ENCODE peak calls at places on chromosome 13, in six cellular contexts. One of them, this sample, is unnamed.
A peak's percentile ranks its signal among the peaks of the same experiment; 100 is the strongest.

GRCh38 chr13:99132295-99132835 is 68.3 kb upstream of the UBAC2 start:
- DNase-seq in activated CD4-positive, CD25-positive, alpha-beta regulatory T cell treated with anti-CD3 and anti-CD28 coated beads, Interleukin-2, amount 50 U/mL, for 72 hours: no peak
- DNase-seq in gastrocnemius medialis: no peak
- DNase-seq in stimulated activated CD8-positive, alpha-beta memory T cell treated with anti-CD3 and anti-CD28 coated beads, Interleukin-2, amount 100 ng/mL, for 1 hour: no peak
- DNase-seq in ELF-1: no peak
- DNase-seq in naive thymus-derived CD8-positive, alpha-beta T cell: no peak
- DNase-seq in this sample: no peak

GRCh38 chr13:96252903-96253302 is 163.0 kb downstream of the HS6ST3 start:
- DNase-seq in activated CD4-positive, CD25-positive, alpha-beta regulatory T cell treated with anti-CD3 and anti-CD28 coated beads, Interleukin-2, amount 50 U/mL, for 72 hours: no peak
- DNase-seq in gastrocnemius medialis: no peak
- DNase-seq in stimulated activated CD8-positive, alpha-beta memory T cell treated with anti-CD3 and anti-CD28 coated beads, Interleukin-2, amount 100 ng/mL, for 1 hour: no peak
- DNase-seq in naive thymus-derived CD8-positive, alpha-beta T cell: no peak
- DNase-seq in ELF-1: no peak
- DNase-seq in this sample: no peak

GRCh38 chr13:44879452-44880058 is 109.7 kb downstream of the NUFIP1 start:
- DNase-seq in activated CD4-positive, CD25-positive, alpha-beta regulatory T cell treated with anti-CD3 and anti-CD28 coated beads, Interleukin-2, amount 50 U/mL, for 72 hours: no peak
- DNase-seq in stimulated activated CD8-positive, alpha-beta memory T cell treated with anti-CD3 and anti-CD28 coated beads, Interleukin-2, amount 100 ng/mL, for 1 hour: no peak
- DNase-seq in naive thymus-derived CD8-positive, alpha-beta T cell: no peak
- DNase-seq in gastrocnemius medialis: no peak
- DNase-seq in ELF-1: peak; percentile 28
- DNase-seq in this sample: no peak

GRCh38 chr13:113786262-113786841 is 27.3 kb downstream of the TMEM255B start:
- DNase-seq in activated CD4-positive, CD25-positive, alpha-beta regulatory T cell treated with anti-CD3 and anti-CD28 coated beads, Interleukin-2, amount 50 U/mL, for 72 hours: no peak
- DNase-seq in ELF-1: no peak
- DNase-seq in naive thymus-derived CD8-positive, alpha-beta T cell: no peak
- DNase-seq in gastrocnemius medialis: no peak
- DNase-seq in stimulated activated CD8-positive, alpha-beta memory T cell treated with anti-CD3 and anti-CD28 coated beads, Interleukin-2, amount 100 ng/mL, for 1 hour: no peak
- DNase-seq in this sample: no peak

GRCh38 chr13:109385161-109385560 is 401.2 kb downstream of the IRS2 start:
- DNase-seq in activated CD4-positive, CD25-positive, alpha-beta regulatory T cell treated with anti-CD3 and anti-CD28 coated beads, Interleukin-2, amount 50 U/mL, for 72 hours: no peak
- DNase-seq in naive thymus-derived CD8-positive, alpha-beta T cell: no peak
- DNase-seq in stimulated activated CD8-positive, alpha-beta memory T cell treated with anti-CD3 and anti-CD28 coated beads, Interleukin-2, amount 100 ng/mL, for 1 hour: no peak
- DNase-seq in ELF-1: no peak
- DNase-seq in gastrocnemius medialis: no peak
- DNase-seq in this sample: no peak

GRCh38 chr13:38013676-38014075 is 144.1 kb upstream of the TRPC4 start:
- DNase-seq in activated CD4-positive, CD25-positive, alpha-beta regulatory T cell treated with anti-CD3 and anti-CD28 coated beads, Interleukin-2, amount 50 U/mL, for 72 hours: no peak
- DNase-seq in naive thymus-derived CD8-positive, alpha-beta T cell: no peak
- DNase-seq in gastrocnemius medialis: no peak
- DNase-seq in ELF-1: no peak
- DNase-seq in stimulated activated CD8-positive, alpha-beta memory T cell treated with anti-CD3 and anti-CD28 coated beads, Interleukin-2, amount 100 ng/mL, for 1 hour: no peak
- DNase-seq in this sample: no peak

GRCh38 chr13:98326274-98326673 is 149.2 kb upstream of the RNF113B start:
- DNase-seq in activated CD4-positive, CD25-positive, alpha-beta regulatory T cell treated with anti-CD3 and anti-CD28 coated beads, Interleukin-2, amount 50 U/mL, for 72 hours: no peak
- DNase-seq in gastrocnemius medialis: no peak
- DNase-seq in stimulated activated CD8-positive, alpha-beta memory T cell treated with anti-CD3 and anti-CD28 coated beads, Interleukin-2, amount 100 ng/mL, for 1 hour: no peak
- DNase-seq in ELF-1: no peak
- DNase-seq in naive thymus-derived CD8-positive, alpha-beta T cell: no peak
- DNase-seq in this sample: peak; percentile 46

GRCh38 chr13:74554581-74555290 is 420.5 kb upstream of the KLF12 start:
- DNase-seq in ELF-1: no peak
- DNase-seq in stimulated activated CD8-positive, alpha-beta memory T cell treated with anti-CD3 and anti-CD28 coated beads, Interleukin-2, amount 100 ng/mL, for 1 hour: no peak
- DNase-seq in gastrocnemius medialis: no peak
- DNase-seq in activated CD4-positive, CD25-positive, alpha-beta regulatory T cell treated with anti-CD3 and anti-CD28 coated beads, Interleukin-2, amount 50 U/mL, for 72 hours: no peak
- DNase-seq in naive thymus-derived CD8-positive, alpha-beta T cell: no peak
- DNase-seq in this sample: no peak

GRCh38 chr13:85974604-85975366 is 175.6 kb upstream of the SLITRK6 start:
- DNase-seq in naive thymus-derived CD8-positive, alpha-beta T cell: no peak
- DNase-seq in gastrocnemius medialis: no peak
- DNase-seq in activated CD4-positive, CD25-positive, alpha-beta regulatory T cell treated with anti-CD3 and anti-CD28 coated beads, Interleukin-2, amount 50 U/mL, for 72 hours: no peak
- DNase-seq in ELF-1: no peak
- DNase-seq in stimulated activated CD8-positive, alpha-beta memory T cell treated with anti-CD3 and anti-CD28 coated beads, Interleukin-2, amount 100 ng/mL, for 1 hour: no peak
- DNase-seq in this sample: no peak

GRCh38 chr13:27712421-27712820 is 79.9 kb upstream of the GSX1 start:
- DNase-seq in ELF-1: no peak
- DNase-seq in stimulated activated CD8-positive, alpha-beta memory T cell treated with anti-CD3 and anti-CD28 coated beads, Interleukin-2, amount 100 ng/mL, for 1 hour: no peak
- DNase-seq in gastrocnemius medialis: no peak
- DNase-seq in naive thymus-derived CD8-positive, alpha-beta T cell: no peak
- DNase-seq in activated CD4-positive, CD25-positive, alpha-beta regulatory T cell treated with anti-CD3 and anti-CD28 coated beads, Interleukin-2, amount 50 U/mL, for 72 hours: no peak
- DNase-seq in this sample: no peak

GRCh38 chr13:34886476-34886875 is 55.6 kb upstream of the NBEA start:
- DNase-seq in gastrocnemius medialis: no peak
- DNase-seq in naive thymus-derived CD8-positive, alpha-beta T cell: no peak
- DNase-seq in activated CD4-positive, CD25-positive, alpha-beta regulatory T cell treated with anti-CD3 and anti-CD28 coated beads, Interleukin-2, amount 50 U/mL, for 72 hours: no peak
- DNase-seq in ELF-1: no peak
- DNase-seq in stimulated activated CD8-positive, alpha-beta memory T cell treated with anti-CD3 and anti-CD28 coated beads, Interleukin-2, amount 100 ng/mL, for 1 hour: no peak
- DNase-seq in this sample: no peak

GRCh38 chr13:110400786-110401533 is 93.9 kb downstream of the COL4A2 start:
- DNase-seq in activated CD4-positive, CD25-positive, alpha-beta regulatory T cell treated with anti-CD3 and anti-CD28 coated beads, Interleukin-2, amount 50 U/mL, for 72 hours: no peak
- DNase-seq in gastrocnemius medialis: no peak
- DNase-seq in naive thymus-derived CD8-positive, alpha-beta T cell: no peak
- DNase-seq in stimulated activated CD8-positive, alpha-beta memory T cell treated with anti-CD3 and anti-CD28 coated beads, Interleukin-2, amount 100 ng/mL, for 1 hour: no peak
- DNase-seq in ELF-1: no peak
- DNase-seq in this sample: no peak

GRCh38 chr13:91792054-91792453 is 393.6 kb downstream of the GPC5 start:
- DNase-seq in stimulated activated CD8-positive, alpha-beta memory T cell treated with anti-CD3 and anti-CD28 coated beads, Interleukin-2, amount 100 ng/mL, for 1 hour: no peak
- DNase-seq in ELF-1: no peak
- DNase-seq in naive thymus-derived CD8-positive, alpha-beta T cell: no peak
- DNase-seq in activated CD4-positive, CD25-positive, alpha-beta regulatory T cell treated with anti-CD3 and anti-CD28 coated beads, Interleukin-2, amount 50 U/mL, for 72 hours: no peak
- DNase-seq in gastrocnemius medialis: no peak
- DNase-seq in this sample: no peak

GRCh38 chr13:33446821-33447481 is 161.4 kb upstream of the STARD13 start:
- DNase-seq in naive thymus-derived CD8-positive, alpha-beta T cell: no peak
- DNase-seq in activated CD4-positive, CD25-positive, alpha-beta regulatory T cell treated with anti-CD3 and anti-CD28 coated beads, Interleukin-2, amount 50 U/mL, for 72 hours: no peak
- DNase-seq in ELF-1: peak; percentile 18
- DNase-seq in gastrocnemius medialis: no peak
- DNase-seq in stimulated activated CD8-positive, alpha-beta memory T cell treated with anti-CD3 and anti-CD28 coated beads, Interleukin-2, amount 100 ng/mL, for 1 hour: no peak
- DNase-seq in this sample: no peak

GRCh38 chr13:112962911-112963625 is 5.9 kb upstream of the MCF2L start:
- DNase-seq in stimulated activated CD8-positive, alpha-beta memory T cell treated with anti-CD3 and anti-CD28 coated beads, Interleukin-2, amount 100 ng/mL, for 1 hour: no peak
- DNase-seq in ELF-1: no peak
- DNase-seq in naive thymus-derived CD8-positive, alpha-beta T cell: no peak
- DNase-seq in activated CD4-positive, CD25-positive, alpha-beta regulatory T cell treated with anti-CD3 and anti-CD28 coated beads, Interleukin-2, amount 50 U/mL, for 72 hours: no peak
- DNase-seq in gastrocnemius medialis: peak; percentile 4
- DNase-seq in this sample: no peak

GRCh38 chr13:101417043-101417406 is 717 bp upstream of the NALCN start:
- DNase-seq in gastrocnemius medialis: no peak
- DNase-seq in stimulated activated CD8-positive, alpha-beta memory T cell treated with anti-CD3 and anti-CD28 coated beads, Interleukin-2, amount 100 ng/mL, for 1 hour: no peak
- DNase-seq in naive thymus-derived CD8-positive, alpha-beta T cell: no peak
- DNase-seq in ELF-1: peak; percentile 23
- DNase-seq in activated CD4-positive, CD25-positive, alpha-beta regulatory T cell treated with anti-CD3 and anti-CD28 coated beads, Interleukin-2, amount 50 U/mL, for 72 hours: no peak
- DNase-seq in this sample: peak; percentile 71

GRCh38 chr13:79869326-79869725 is 388.4 kb downstream of the NDFIP2 start:
- DNase-seq in naive thymus-derived CD8-positive, alpha-beta T cell: no peak
- DNase-seq in ELF-1: peak; percentile 67
- DNase-seq in stimulated activated CD8-positive, alpha-beta memory T cell treated with anti-CD3 and anti-CD28 coated beads, Interleukin-2, amount 100 ng/mL, for 1 hour: no peak
- DNase-seq in activated CD4-positive, CD25-positive, alpha-beta regulatory T cell treated with anti-CD3 and anti-CD28 coated beads, Interleukin-2, amount 50 U/mL, for 72 hours: no peak
- DNase-seq in gastrocnemius medialis: no peak
- DNase-seq in this sample: peak; percentile 28

GRCh38 chr13:113918580-113918979 is 54.7 kb upstream of the GAS6 start:
- DNase-seq in gastrocnemius medialis: peak; percentile 7
- DNase-seq in naive thymus-derived CD8-positive, alpha-beta T cell: no peak
- DNase-seq in stimulated activated CD8-positive, alpha-beta memory T cell treated with anti-CD3 and anti-CD28 coated beads, Interleukin-2, amount 100 ng/mL, for 1 hour: no peak
- DNase-seq in ELF-1: no peak
- DNase-seq in activated CD4-positive, CD25-positive, alpha-beta regulatory T cell treated with anti-CD3 and anti-CD28 coated beads, Interleukin-2, amount 50 U/mL, for 72 hours: peak; percentile 16
- DNase-seq in this sample: no peak

GRCh38 chr13:31204592-31204991 is 4.8 kb downstream of the B3GLCT start:
- DNase-seq in activated CD4-positive, CD25-positive, alpha-beta regulatory T cell treated with anti-CD3 and anti-CD28 coated beads, Interleukin-2, amount 50 U/mL, for 72 hours: no peak
- DNase-seq in ELF-1: no peak
- DNase-seq in naive thymus-derived CD8-positive, alpha-beta T cell: no peak
- DNase-seq in stimulated activated CD8-positive, alpha-beta memory T cell treated with anti-CD3 and anti-CD28 coated beads, Interleukin-2, amount 100 ng/mL, for 1 hour: no peak
- DNase-seq in gastrocnemius medialis: no peak
- DNase-seq in this sample: no peak

GRCh38 chr13:83940742-83941141 is 58.5 kb upstream of the SLITRK1 start:
- DNase-seq in naive thymus-derived CD8-positive, alpha-beta T cell: no peak
- DNase-seq in gastrocnemius medialis: no peak
- DNase-seq in stimulated activated CD8-positive, alpha-beta memory T cell treated with anti-CD3 and anti-CD28 coated beads, Interleukin-2, amount 100 ng/mL, for 1 hour: no peak
- DNase-seq in activated CD4-positive, CD25-positive, alpha-beta regulatory T cell treated with anti-CD3 and anti-CD28 coated beads, Interleukin-2, amount 50 U/mL, for 72 hours: no peak
- DNase-seq in ELF-1: no peak
- DNase-seq in this sample: no peak

GRCh38 chr13:113748101-113748861 is 10.7 kb upstream of the TMEM255B start:
- DNase-seq in stimulated activated CD8-positive, alpha-beta memory T cell treated with anti-CD3 and anti-CD28 coated beads, Interleukin-2, amount 100 ng/mL, for 1 hour: no peak
- DNase-seq in ELF-1: no peak
- DNase-seq in gastrocnemius medialis: peak; percentile 33
- DNase-seq in activated CD4-positive, CD25-positive, alpha-beta regulatory T cell treated with anti-CD3 and anti-CD28 coated beads, Interleukin-2, amount 50 U/mL, for 72 hours: no peak
- DNase-seq in naive thymus-derived CD8-positive, alpha-beta T cell: no peak
- DNase-seq in this sample: no peak

This sample was measured in NCI-H146.